ENCODE peak calls at places on chromosomes 12 and 14, in eight cellular contexts. O, F, Q, A, K, P, Y and S are unnamed samples.

GRCh38 chr12:87140257-87140656 is 884.1 kb upstream of the MGAT4C start:
- DNase-seq in O (no peak), F (no peak), Q (no peak), A (no peak), K (no peak), P (no peak), Y (no peak), S (no peak)

GRCh38 chr12:59020541-59020940 is 100.2 kb upstream of the LRIG3 start:
- DNase-seq in O (no peak), F (no peak), Q (no peak), A (no peak), K (no peak), P (no peak), Y (no peak), S (no peak)

GRCh38 chr12:57176846-57177245 is 29.4 kb upstream of the LRP1-AS start:
- DNase-seq in O (no peak), F (no peak), Q (no peak), A (no peak), K (no peak), P (no peak), Y (no peak), S (no peak)

GRCh38 chr14:37172024-37172869 is at the start of gene SLC25A21:
- DNase-seq in O (peak), F (peak), Q (peak), A (peak), K (peak), P (peak), Y (peak), S (peak)

GRCh38 chr12:40033260-40033649 is 72.6 kb downstream of the SLC2A13 start:
- DNase-seq in O (peak), F (no peak), Q (no peak), A (no peak), K (no peak), P (no peak), Y (no peak), S (no peak)

GRCh38 chr12:23771230-23771949 is 178.1 kb downstream of the SOX5 start:
- DNase-seq in O (no peak), F (no peak), Q (no peak), A (no peak), K (peak), P (no peak), Y (no peak), S (peak)

GRCh38 chr14:23632461-23633159 is 3.6 kb upstream of the DHRS2 start:
- DNase-seq in O (no peak), F (no peak), Q (no peak), A (no peak), K (no peak), P (no peak), Y (no peak), S (no peak)

GRCh38 chr12:52191841-52192791 is at the start of gene KRT80:
- DNase-seq in O (peak), F (peak), Q (peak), A (peak), K (peak), P (peak), Y (no peak), S (peak)

GRCh38 chr14:64787619-64788018 is 83.4 kb downstream of the PLEKHG3 start:
- DNase-seq in O (no peak), F (no peak), Q (no peak), A (no peak), K (no peak), P (no peak), Y (no peak), S (no peak)

GRCh38 chr12:5220835-5221234 is 177.2 kb downstream of the KCNA5 start:
- DNase-seq in O (no peak), F (no peak), Q (no peak), A (no peak), K (no peak), P (no peak), Y (no peak), S (no peak)

GRCh38 chr12:132397152-132397933 is 68.0 kb upstream of the GALNT9 start:
- DNase-seq in O (no peak), F (no peak), Q (no peak), A (no peak), K (no peak), P (no peak), Y (peak), S (no peak)

GRCh38 chr12:102369876-102370275 is 110.5 kb downstream of the IGF1 start:
- DNase-seq in O (no peak), F (no peak), Q (no peak), A (no peak), K (no peak), P (no peak), Y (no peak), S (no peak)
- TF ChIP-seq CTCF in O (no peak), F (no peak), Q (no peak), A (no peak), K (no peak), P (no peak), Y (no peak), S (no peak)

DNA sequence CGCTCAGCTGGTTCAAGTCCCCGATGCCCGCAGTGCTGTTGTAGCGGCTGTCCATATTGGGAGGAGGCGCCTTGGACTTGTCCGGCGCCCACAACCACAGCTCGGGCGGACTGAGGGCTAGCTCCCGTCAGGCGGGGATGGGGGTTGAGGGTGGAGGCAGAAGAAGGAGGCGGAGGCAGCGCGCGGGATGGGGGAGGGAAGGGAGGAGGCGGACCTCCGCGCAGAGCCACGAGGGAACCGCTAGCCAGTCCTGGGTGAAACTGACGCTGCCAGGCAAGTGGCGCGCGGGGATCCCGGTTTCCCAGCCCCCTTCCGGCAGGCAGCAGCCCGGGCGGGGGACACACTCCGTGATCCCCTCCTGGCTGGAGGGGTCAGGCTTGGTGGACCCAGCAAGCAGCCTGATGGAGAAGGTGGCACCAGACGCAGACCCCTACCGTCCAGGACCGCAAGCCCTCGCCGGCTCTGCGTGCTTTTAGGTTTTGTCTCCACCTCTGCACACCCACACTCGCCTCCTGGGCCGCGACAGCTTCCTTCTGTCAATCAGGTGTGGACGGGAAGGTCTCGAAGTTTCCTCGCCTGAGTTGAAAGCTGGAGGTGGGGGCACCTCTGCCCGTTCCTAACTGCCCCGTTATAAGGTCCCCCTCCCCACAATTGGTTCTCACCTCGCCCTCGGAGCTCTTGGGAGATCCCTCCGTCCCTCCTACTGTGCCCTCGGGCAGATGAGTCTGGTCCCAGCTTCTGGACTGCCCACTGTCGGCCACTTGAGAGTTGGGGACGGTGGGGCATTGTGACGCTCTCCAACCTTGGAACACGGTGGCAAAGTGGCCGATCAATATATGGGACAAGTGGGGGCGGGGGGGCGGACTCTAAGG is at the start of gene CPNE8:
- DNase-seq in O (peak), F (peak), Q (peak), A (peak), K (peak), P (peak), Y (peak), S (peak)
- TF ChIP-seq POLR2A in O (peak), F (peak), Q (peak), A (peak), K (peak), P (peak), Y (no peak), S (no peak)

GRCh38 chr14:53954551-53955233 is 1.9 kb downstream of the BMP4 start:
- DNase-seq in O (no peak), F (peak), Q (no peak), A (no peak), K (peak), P (no peak), Y (peak), S (no peak)
- H3K4me3 ChIP-seq in O (peak), F (peak), Q (peak), A (peak), K (peak), P (peak), Y (peak), S (peak)

GRCh38 chr12:69204191-69204590 is 35.2 kb upstream of the CPSF6 start:
- DNase-seq in O (no peak), F (no peak), Q (no peak), A (no peak), K (no peak), P (no peak), Y (no peak), S (no peak)
- TF ChIP-seq CTCF in O (no peak), F (no peak), Q (no peak), A (no peak), K (no peak), P (no peak), Y (no peak), S (no peak)